ENCODE peak calls at places on chromosomes 11 and 22, in five cellular contexts. S is upper lobe of right lung; A is suprapubic skin; I is neural progenitor cell; B is effector memory CD4-positive, alpha-beta T cell. Z is an unnamed sample.

GRCh38 chr22:33487041-33487716 is 429.0 kb upstream of the SYN3 start:
- DNase-seq in A (no peak), S (no peak), I (no peak), B (no peak), Z (no peak)

GRCh38 chr11:107655607-107656006 is 56.2 kb downstream of the SLN start:
- DNase-seq in B (no peak), I (no peak), S (no peak), A (no peak), Z (no peak)

GRCh38 chr11:72084960-72085359 is 4.3 kb downstream of the LRRC51 start:
- DNase-seq in B (no peak), I (no peak), S (no peak), A (no peak), Z (no peak)

GRCh38 chr11:75474878-75475766 is 42.1 kb upstream of the KLHL35 start:
- DNase-seq in S (peak; percentile 74), A (no peak), I (peak; percentile 81), B (peak; percentile 17), Z (peak; percentile 87)

GRCh38 chr11:10426475-10426874 is 28.6 kb upstream of the AMPD3 start:
- DNase-seq in A (no peak), I (no peak), S (no peak), B (no peak), Z (no peak)

GRCh38 chr22:24727218-24727851 is 47.2 kb downstream of the PIWIL3 start:
- DNase-seq in I (no peak), A (no peak), S (no peak), B (no peak), Z (no peak)

GRCh38 chr11:17020831-17021230 is 6.6 kb upstream of the PLEKHA7 start:
- DNase-seq in I (no peak), B (no peak), A (no peak), S (no peak), Z (no peak)

GRCh38 chr11:104372111-104372510 is 208.2 kb upstream of the PDGFD start:
- DNase-seq in B (no peak), A (no peak), I (no peak), S (no peak), Z (no peak)

GRCh38 chr11:45368697-45369096 is 82.6 kb upstream of the SYT13 start:
- DNase-seq in I (no peak), S (no peak), B (no peak), A (no peak), Z (no peak)

GRCh38 chr11:128757235-128757711 is 63.4 kb downstream of the FLI1 start:
- DNase-seq in B (peak; percentile 42), A (no peak), I (no peak), S (no peak), Z (peak; percentile 46)
- H3K36me3 ChIP-seq in B (peaks cover 52% of the 10 kb centered on the region), A (peaks cover 5% of the 10 kb centered on the region), I (no peaks in the 10 kb centered on the region), S (peaks cover 45% of the 10 kb centered on the region), Z (peaks cover 56% of the 10 kb centered on the region)

GRCh38 chr22:49671331-49672012 is 156.2 kb downstream of the BRD1 start:
- DNase-seq in B (no peak), A (no peak), S (peak; percentile 29), I (peak; percentile 40), Z (no peak)

GRCh38 chr22:49673048-49673447 is 154.6 kb downstream of the BRD1 start:
- DNase-seq in A (no peak), S (no peak), I (no peak), B (no peak), Z (no peak)

GRCh38 chr22:49670610-49671330 is 156.9 kb downstream of the BRD1 start:
- DNase-seq in B (no peak), S (peak; percentile 75), A (peak; percentile 55), I (peak; percentile 77), Z (no peak)

GRCh38 chr22:49674479-49674830 is 153.2 kb downstream of the BRD1 start:
- DNase-seq in I (no peak), A (no peak), S (no peak), B (no peak), Z (no peak)

GRCh38 chr22:49672013-49672516 is 155.6 kb downstream of the BRD1 start:
- DNase-seq in B (no peak), A (no peak), I (no peak), S (no peak), Z (no peak)
- H3K4me3 ChIP-seq in B (no peak overlapping the region), A (no peak overlapping the region), I (peak overlapping the region; percentile 53), S (no peak overlapping the region), Z (no peak overlapping the region)

DNA sequence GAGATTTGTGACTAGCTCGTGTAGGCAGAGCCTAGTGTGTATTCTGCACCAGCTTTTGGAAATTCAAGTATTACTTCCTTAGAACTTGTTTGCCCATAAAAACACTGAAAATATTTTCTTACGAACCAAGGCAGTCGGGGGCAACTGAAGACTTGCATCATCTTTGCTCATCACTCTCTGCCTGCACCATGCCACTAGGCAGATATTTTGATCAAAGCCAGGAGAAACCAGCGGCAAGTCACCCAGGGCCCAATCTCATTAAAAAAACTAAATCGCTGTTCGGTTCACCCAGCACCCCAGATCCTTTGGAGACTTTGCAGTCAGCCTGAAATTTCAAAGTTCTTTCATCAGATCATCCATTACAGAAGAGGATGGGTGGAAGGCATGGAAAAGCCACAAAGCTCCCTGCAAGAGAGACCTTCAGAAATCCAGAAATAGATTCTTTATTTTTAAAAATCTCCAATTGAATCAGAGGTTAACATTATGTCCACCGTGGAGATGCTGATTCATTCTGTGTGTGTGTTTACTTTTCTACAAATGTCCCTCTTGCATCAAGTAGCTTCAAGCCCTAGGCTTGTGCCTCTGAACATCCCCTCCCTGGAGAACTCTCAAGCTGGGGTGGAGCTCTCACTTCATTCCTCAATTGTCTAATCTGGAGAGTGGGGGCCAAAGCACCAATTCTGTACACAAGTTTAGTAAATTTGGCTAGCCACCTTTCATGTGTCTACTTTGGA is 78.4 kb downstream of the ETS1 start:
- DNase-seq in I (no peak), S (no peak), A (no peak), B (no peak), Z (no peak)
- H3K4me1 ChIP-seq in I (no peaks in the 10 kb centered on the region), S (peaks cover 96% of the 10 kb centered on the region), A (peaks cover 53% of the 10 kb centered on the region), B (peaks cover 92% of the 10 kb centered on the region), Z (peaks cover 100% of the 10 kb centered on the region)

GRCh38 chr11:116874251-116874650 is 36.8 kb upstream of the APOA1 start:
- DNase-seq in B (no peak), A (no peak), I (no peak), S (no peak), Z (no peak)

GRCh38 chr11:116870054-116870453 is 32.6 kb upstream of the APOA1 start:
- DNase-seq in B (no peak), I (no peak), A (no peak), S (no peak), Z (no peak)

GRCh38 chr11:116869610-116870009 is 32.2 kb upstream of the APOA1 start:
- DNase-seq in A (no peak), B (no peak), S (no peak), I (peak; percentile 8), Z (no peak)

GRCh38 chr11:116873391-116873790 is 36.0 kb upstream of the APOA1 start:
- DNase-seq in A (no peak), I (no peak), B (no peak), S (no peak), Z (no peak)

GRCh38 chr11:116871248-116871647 is 33.8 kb upstream of the APOA1 start:
- DNase-seq in A (no peak), S (no peak), B (no peak), I (no peak), Z (no peak)
- H3K36me3 ChIP-seq in A (peaks cover 87% of the 10 kb centered on the region), S (peaks cover 83% of the 10 kb centered on the region), B (peaks cover 79% of the 10 kb centered on the region), I (no peaks in the 10 kb centered on the region), Z (peaks cover 83% of the 10 kb centered on the region)